ENCODE peak calls at places on chromosomes 5 and 9, in four cellular contexts. E, G, I and Q are unnamed samples. For H3K4me1, the result is how much of the 10 kb centered on the place peaks cover.

GRCh38 chr5:143713331-143714032 is 98.5 kb upstream of the HMHB1 start:
- DNase-seq in E (no peak), G (no peak), I (no peak), Q (no peak)

GRCh38 chr9:117076571-117077300 is 338.1 kb downstream of the ASTN2 start:
- DNase-seq in E (no peak), G (no peak), I (no peak), Q (peak)

GRCh38 chr5:124453221-124454032 is 293.0 kb downstream of the ZNF608 start:
- DNase-seq in E (no peak), G (peak), I (no peak), Q (no peak)

GRCh38 chr5:6812800-6813731 is 99.8 kb downstream of the TENT4A start:
- DNase-seq in E (no peak), G (no peak), I (no peak), Q (no peak)

GRCh38 chr5:167245871-167246270 is 1045.6 kb upstream of the WWC1 start:
- DNase-seq in E (no peak), G (no peak), I (no peak), Q (no peak)

GRCh38 chr9:114126247-114127060 is 27.4 kb upstream of the KIF12 start:
- DNase-seq in E (no peak), G (no peak), I (no peak), Q (no peak)

GRCh38 chr5:111120911-111121310 is 28.8 kb downstream of the WDR36 start:
- DNase-seq in E (no peak), G (no peak), I (no peak), Q (no peak)

GRCh38 chr9:112020680-112021596 is 124.3 kb downstream of the UGCG start:
- DNase-seq in E (peak), G (peak), I (no peak), Q (no peak)

GRCh38 chr5:119368238-119368630 is 12.4 kb downstream of the TNFAIP8 start:
- DNase-seq in E (no peak), G (peak), I (no peak), Q (no peak)

GRCh38 chr5:179802207-179802883 is 4.3 kb downstream of the MGAT4B start:
- DNase-seq in E (no peak), G (no peak), I (no peak), Q (no peak)

GRCh38 chr9:695252-695651 is 146.2 kb upstream of the DMRT1 start:
- DNase-seq in E (no peak), G (no peak), I (no peak), Q (no peak)

GRCh38 chr5:82657036-82657699 is 379.0 kb upstream of the RPS23 start:
- DNase-seq in E (no peak), G (no peak), I (no peak), Q (no peak)

GRCh38 chr5:1193591-1193985 is 7.8 kb upstream of the SLC6A19 start:
- DNase-seq in E (no peak), G (no peak), I (no peak), Q (no peak)

GRCh38 chr5:140753561-140753960 is 32.4 kb upstream of the PCDHA1 start:
- DNase-seq in E (no peak), G (no peak), I (no peak), Q (no peak)

GRCh38 chr5:171629221-171630005 is 156.2 kb upstream of the SMIM23 start:
- DNase-seq in E (no peak), G (no peak), I (no peak), Q (no peak)

GRCh38 chr9:77523891-77524290 is 124.2 kb downstream of the GNA14 start:
- DNase-seq in E (no peak), G (no peak), I (no peak), Q (no peak)

GRCh38 chr5:79924936-79925893 is 65.8 kb downstream of the MTX3 start:
- DNase-seq in E (no peak), G (no peak), I (no peak), Q (no peak)

GRCh38 chr5:102666164-102666951 is 88.7 kb upstream of the PAM start:
- DNase-seq in E (no peak), G (no peak), I (no peak), Q (peak)

GRCh38 chr5:172356527-172356926 is 73.0 kb upstream of the UBTD2 start:
- DNase-seq in E (no peak), G (no peak), I (no peak), Q (no peak)

GRCh38 chr5:124557761-124558160 is 188.7 kb downstream of the ZNF608 start:
- DNase-seq in E (no peak), G (no peak), I (no peak), Q (no peak)

GRCh38 chr5:172150514-172151425 is 37.3 kb downstream of the STK10 start:
- DNase-seq in E (no peak), G (no peak), I (no peak), Q (no peak)

GRCh38 chr5:38515648-38516047 is 40.8 kb downstream of the LIFR start:
- DNase-seq in E (peak), G (no peak), I (no peak), Q (peak)

GRCh38 chr9:108973876-108974275 is 39.4 kb downstream of the CTNNAL1 start:
- DNase-seq in E (no peak), G (no peak), I (no peak), Q (no peak)

GRCh38 chr5:14870347-14871083 is 1.1 kb downstream of the ANKH start:
- DNase-seq in E (no peak), G (no peak), I (no peak), Q (peak)

GRCh38 chr5:153490124-153491085 is at the start of gene GRIA1:
- DNase-seq in E (no peak), G (no peak), I (no peak), Q (peak)

GRCh38 chr5:177434437-177434836 is 8.0 kb downstream of the GRK6 start:
- DNase-seq in E (no peak), G (no peak), I (no peak), Q (no peak)

GRCh38 chr5:96049398-96050272 is 88.0 kb upstream of the ELL2 start:
- DNase-seq in E (no peak), G (no peak), I (no peak), Q (no peak)

GRCh38 chr9:137311171-137311970 is 9.3 kb upstream of the NRARP start:
- DNase-seq in E (no peak), G (no peak), I (peak), Q (peak)

GRCh38 chr9:136031741-136032638 is 63.1 kb downstream of the NACC2 start:
- DNase-seq in E (no peak), G (no peak), I (no peak), Q (peak)

GRCh38 chr5:167123126-167123525 is 1168.3 kb upstream of the WWC1 start:
- DNase-seq in E (no peak), G (no peak), I (no peak), Q (no peak)

DNA sequence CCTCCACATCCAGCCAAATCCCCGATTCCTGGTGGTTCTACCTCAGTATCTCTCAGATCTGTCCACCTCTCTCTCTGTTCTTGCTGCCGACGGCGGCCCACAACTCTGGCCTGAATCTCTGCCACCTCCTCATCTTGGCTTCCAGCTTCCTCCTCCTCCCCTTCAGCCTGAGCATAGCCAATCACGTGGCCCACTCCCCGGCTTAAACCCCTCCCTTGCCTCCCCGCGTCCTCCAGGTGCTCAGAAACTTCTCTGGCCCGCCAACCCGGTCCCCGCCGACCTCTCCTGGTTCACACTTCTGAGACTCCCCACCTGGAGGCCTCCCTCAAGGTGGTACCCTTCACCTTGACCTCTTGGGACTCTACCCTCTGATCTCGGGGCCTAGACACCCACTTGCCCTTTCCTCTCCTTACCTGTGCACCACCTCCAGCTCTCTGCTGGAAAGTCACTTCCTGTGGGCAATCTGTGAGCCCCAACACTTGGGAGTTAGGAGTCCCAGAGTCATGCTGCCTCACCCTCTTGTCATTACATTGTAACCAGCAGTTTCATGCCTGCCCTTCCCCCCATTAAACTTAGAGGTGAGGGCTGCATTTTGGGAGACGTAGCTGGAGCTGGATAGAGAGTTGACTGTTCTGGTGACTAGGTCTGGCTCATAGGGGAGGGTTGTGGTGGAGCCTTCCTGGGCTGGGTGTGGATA is 4.5 kb upstream of the SET start:
- DNase-seq in E (peak), G (peak), I (peak), Q (no peak)
- TF ChIP-seq FOXM1 in E (no peak), G (no peak), I (no peak), Q (no peak)

GRCh38 chr9:33988219-33988890 is 60.3 kb downstream of the UBAP2 start:
- DNase-seq in E (no peak), G (peak), I (no peak), Q (no peak)

GRCh38 chr9:33992622-33993021 is 56.1 kb downstream of the UBAP2 start:
- DNase-seq in E (no peak), G (no peak), I (no peak), Q (no peak)

GRCh38 chr9:33995449-33995848 is 53.2 kb downstream of the UBAP2 start:
- DNase-seq in E (no peak), G (no peak), I (no peak), Q (no peak)

GRCh38 chr9:33993104-33993503 is 55.6 kb downstream of the UBAP2 start:
- DNase-seq in E (no peak), G (no peak), I (no peak), Q (no peak)
- TF ChIP-seq GABPA in E (no peak), G (no peak), I (no peak), Q (no peak)

GRCh38 chr9:127180457-127181314 is 58.3 kb upstream of the ANGPTL2 start:
- DNase-seq in E (no peak), G (no peak), I (no peak), Q (no peak)
- H3K4me1 ChIP-seq in E (under half), G (under half), I (under half), Q (under half)

DNA sequence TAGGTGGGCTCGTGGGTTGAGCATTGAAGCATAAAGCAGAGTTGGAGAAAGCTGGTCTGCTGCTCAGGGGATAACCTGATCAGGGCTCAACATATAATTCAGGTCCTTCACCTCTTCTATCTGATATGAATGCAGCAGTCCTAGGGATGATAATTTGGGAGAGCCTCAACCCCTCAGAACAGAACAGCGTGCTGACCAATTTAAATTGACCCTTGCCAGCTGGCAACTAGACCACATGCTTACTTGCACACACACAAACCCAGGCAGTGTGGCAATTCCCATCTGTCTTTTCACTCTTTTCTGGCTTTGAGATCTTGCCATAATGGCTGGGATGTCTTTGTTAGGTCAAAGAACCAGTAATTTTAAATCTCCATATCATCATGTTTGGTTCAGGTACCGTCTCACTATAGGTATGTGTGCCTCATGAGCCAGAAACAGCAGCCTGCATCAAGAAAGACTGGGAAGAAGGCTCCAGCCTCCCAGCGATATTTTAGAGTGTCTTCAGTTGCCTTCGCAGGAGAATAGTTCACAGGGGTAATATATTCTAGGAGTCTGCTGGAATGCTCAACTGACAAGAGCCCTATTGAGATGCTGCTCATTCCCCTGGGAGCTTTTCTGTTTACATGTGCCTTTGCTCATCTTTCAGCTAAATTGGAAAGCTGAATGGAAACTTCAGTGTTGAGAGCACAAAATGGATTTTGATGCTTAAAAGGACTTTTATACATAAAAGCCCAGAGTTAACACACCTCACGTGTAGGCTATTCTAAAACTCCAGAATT is 497.6 kb downstream of the RASEF start:
- DNase-seq in E (no peak), G (no peak), I (no peak), Q (no peak)
- TF ChIP-seq FOXM1 in E (no peak), G (no peak), I (no peak), Q (no peak)

DNA sequence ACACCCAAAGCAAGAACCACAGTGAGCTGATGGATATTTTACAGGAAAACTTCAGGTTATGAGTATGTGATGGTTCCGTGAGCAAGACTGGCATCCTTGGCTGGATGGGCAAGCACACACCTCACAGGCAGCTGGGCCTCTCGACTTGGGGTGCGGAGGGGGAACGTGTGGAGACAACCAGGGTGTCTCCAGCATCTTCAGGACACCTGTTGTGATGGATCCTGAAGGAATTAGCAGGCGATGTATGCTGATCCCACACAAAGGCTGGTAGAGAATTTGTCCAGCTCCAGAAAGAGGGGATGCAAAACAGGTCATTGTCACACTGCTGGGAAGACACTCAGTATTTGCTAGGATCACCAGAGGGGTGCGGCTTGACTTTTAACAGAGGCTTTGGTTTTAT is 42.7 kb downstream of the SECISBP2 start:
- DNase-seq in E (no peak), G (no peak), I (no peak), Q (no peak)
- TF ChIP-seq GABPA in E (no peak), G (no peak), I (no peak), Q (no peak)

DNA sequence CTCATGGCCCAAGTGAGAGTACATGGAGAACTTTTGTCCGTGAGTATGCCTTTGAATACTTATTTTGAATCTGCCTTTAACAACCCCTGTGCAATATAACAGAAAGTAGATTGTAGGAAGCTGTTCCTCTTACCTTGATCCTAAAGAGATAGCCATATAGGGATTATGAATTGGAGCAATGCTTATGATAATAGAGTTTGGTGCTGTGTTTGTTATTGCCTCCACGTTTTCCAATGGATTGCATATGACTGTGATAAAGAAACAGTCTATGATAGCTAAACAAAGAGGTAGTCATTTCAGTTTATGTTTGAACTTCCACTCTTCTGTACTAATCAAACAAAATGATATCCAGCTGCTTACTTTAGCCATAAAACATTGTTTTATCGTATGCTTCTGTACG is 199.6 kb upstream of the RGMB start:
- DNase-seq in E (no peak), G (no peak), I (no peak), Q (no peak)
- H3K4me1 ChIP-seq in E (under half), G (under half), I (under half), Q (under half)

DNA sequence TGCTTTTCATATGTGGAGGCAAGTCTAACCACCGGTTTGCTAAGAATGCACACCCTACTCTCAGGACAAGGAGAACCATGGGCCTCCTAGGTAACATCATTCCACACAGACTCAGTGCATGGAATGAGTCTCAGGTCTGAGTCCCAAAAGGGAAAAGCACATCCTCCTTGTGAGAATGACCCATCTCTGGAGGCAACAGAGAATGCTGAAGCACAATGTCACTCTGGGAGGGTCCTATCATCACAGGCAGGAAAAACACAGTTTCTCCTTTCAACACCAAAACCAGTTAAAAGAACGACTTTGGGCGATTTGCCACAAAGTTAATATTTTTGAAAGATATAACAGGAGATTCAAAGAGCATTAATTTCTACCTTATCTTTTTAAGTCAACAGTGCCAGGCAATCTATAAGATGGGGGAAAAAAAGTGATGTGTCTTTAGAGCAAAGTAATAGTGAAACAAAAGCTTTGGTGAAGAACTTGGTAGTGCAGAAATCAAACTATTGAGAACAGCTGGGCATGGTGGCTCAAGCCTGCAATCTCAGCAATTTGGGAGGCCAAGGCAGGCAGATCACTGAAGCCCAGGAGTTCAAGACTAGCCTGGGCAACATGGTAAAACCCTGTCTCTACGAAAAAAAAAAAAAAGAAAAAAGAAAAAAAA is 97.3 kb downstream of the OXCT1 start:
- DNase-seq in E (no peak), G (no peak), I (no peak), Q (no peak)
- TF ChIP-seq FOXM1 in E (no peak), G (no peak), I (no peak), Q (no peak)

GRCh38 chr9:22416692-22417060 is 29.9 kb upstream of the DMRTA1 start:
- DNase-seq in E (no peak), G (no peak), I (no peak), Q (no peak)
- TF ChIP-seq GABPA in E (no peak), G (no peak), I (no peak), Q (no peak)

GRCh38 chr5:115423541-115423940 is 121.0 kb downstream of the FEM1C start:
- DNase-seq in E (no peak), G (no peak), I (no peak), Q (no peak)
- H3K4me1 ChIP-seq in E (under half), G (under half), I (under half), Q (under half)

DNA sequence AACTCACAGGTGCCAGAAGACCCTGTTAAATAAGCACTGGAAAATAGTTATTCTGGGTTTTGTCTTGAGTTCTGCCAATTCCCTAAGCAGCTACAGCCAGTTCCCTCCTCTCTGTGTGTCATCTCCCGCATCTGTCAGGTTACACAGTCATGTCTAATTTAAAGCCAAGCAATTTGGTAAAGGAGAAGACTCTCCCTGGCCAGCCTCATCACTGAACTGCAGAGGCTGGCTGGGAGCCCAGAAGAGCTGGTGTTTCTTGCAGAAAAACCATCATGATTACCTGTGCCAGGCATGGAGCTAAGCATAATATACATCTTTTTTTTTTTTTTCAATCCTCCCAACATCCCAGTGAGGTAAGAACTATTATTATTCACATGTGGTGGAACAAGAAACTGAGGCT is 141.3 kb upstream of the ZNF366 start:
- DNase-seq in E (no peak), G (no peak), I (no peak), Q (no peak)
- TF ChIP-seq FOXM1 in E (no peak), G (no peak), I (no peak), Q (no peak)